ENCODE peak calls at places on chromosomes 2 and 18, in five cellular contexts. P is uterus, N is heart left ventricle, O is DND-41, E is aorta. G is an unnamed sample.

GRCh38 chr18:58727776-58728500 is 56.7 kb downstream of the MALT1 start:
- DNase-seq in P (no peak), N (no peak), O (no peak), E (no peak), G (no peak)

GRCh38 chr18:7476386-7476785 is 90.7 kb upstream of the PTPRM start:
- DNase-seq in P (no peak), N (no peak), O (no peak), E (no peak), G (no peak)

GRCh38 chr2:205934443-205934842 is 151.5 kb downstream of the INO80D start:
- DNase-seq in P (no peak), N (no peak), O (no peak), E (no peak), G (no peak)

GRCh38 chr2:196046123-196046917 is 22.3 kb downstream of the DNAH7 start:
- DNase-seq in P (no peak), N (no peak), O (no peak), E (no peak), G (no peak)

GRCh38 chr18:43588838-43589237 is 311.5 kb upstream of the SYT4 start:
- DNase-seq in P (no peak), N (peak; percentile 7), O (no peak), E (peak; percentile 65), G (no peak)

GRCh38 chr2:109701362-109701761 is 87.2 kb downstream of the SOWAHC start:
- DNase-seq in P (no peak), N (no peak), O (no peak), E (no peak), G (no peak)

GRCh38 chr2:27884546-27884945 is 5.6 kb downstream of the RBKS start:
- DNase-seq in P (no peak), N (no peak), O (no peak), E (no peak), G (no peak)

GRCh38 chr2:79670198-79670597 is 157.3 kb downstream of the CTNNA2 start:
- DNase-seq in P (no peak), N (no peak), O (no peak), E (no peak), G (no peak)

GRCh38 chr2:241228860-241229516 is 40.5 kb downstream of the ANO7 start:
- DNase-seq in P (no peak), N (no peak), O (no peak), E (peak; percentile 66), G (no peak)

GRCh38 chr18:55884498-55884897 is 296.5 kb upstream of the TCF4 start:
- DNase-seq in P (no peak), N (no peak), O (no peak), E (no peak), G (no peak)

GRCh38 chr2:164981217-164981990 is 26.1 kb upstream of the SLC38A11 start:
- DNase-seq in P (no peak), N (no peak), O (no peak), E (no peak), G (no peak)

GRCh38 chr2:174487536-174488162 is 820 bp upstream of the GPR155 start:
- DNase-seq in P (no peak), N (no peak), O (no peak), E (no peak), G (no peak)

GRCh38 chr2:201151127-201152074 is 31.5 kb upstream of the CASP10 start:
- DNase-seq in P (no peak), N (no peak), O (no peak), E (no peak), G (no peak)

GRCh38 chr2:15667579-15668556 is 76.2 kb downstream of the DDX1 start:
- DNase-seq in P (no peak), N (no peak), O (no peak), E (no peak), G (no peak)

GRCh38 chr18:24053211-24053610 is 38.7 kb downstream of the TTC39C start:
- DNase-seq in P (no peak), N (no peak), O (no peak), E (no peak), G (no peak)

GRCh38 chr2:26018184-26018716 is 15.6 kb upstream of the RAB10 start:
- DNase-seq in P (peak; percentile 49), N (peak; percentile 74), O (no peak), E (peak; percentile 92), G (peak; percentile 73)

GRCh38 chr18:57026316-57026715 is 120.6 kb upstream of the BOD1L2 start:
- DNase-seq in P (no peak), N (no peak), O (no peak), E (no peak), G (no peak)

GRCh38 chr2:71510196-71510807 is 56.9 kb downstream of the DYSF start:
- DNase-seq in P (peak; percentile 55), N (peak; percentile 71), O (peak; percentile 67), E (peak; percentile 93), G (peak; percentile 60)

GRCh38 chr2:46696966-46697829 is 217.8 kb downstream of the TMEM247 start:
- DNase-seq in P (no peak), N (no peak), O (no peak), E (no peak), G (no peak)

GRCh38 chr2:46700435-46700834 is 215.2 kb downstream of the MCFD2 start:
- DNase-seq in P (no peak), N (no peak), O (no peak), E (no peak), G (no peak)

GRCh38 chr2:46695283-46695682 is 215.9 kb downstream of the TMEM247 start:
- DNase-seq in P (no peak), N (no peak), O (no peak), E (no peak), G (no peak)

GRCh38 chr2:46701152-46701551 is 214.5 kb downstream of the MCFD2 start:
- DNase-seq in P (no peak), N (no peak), O (no peak), E (no peak), G (no peak)

DNA sequence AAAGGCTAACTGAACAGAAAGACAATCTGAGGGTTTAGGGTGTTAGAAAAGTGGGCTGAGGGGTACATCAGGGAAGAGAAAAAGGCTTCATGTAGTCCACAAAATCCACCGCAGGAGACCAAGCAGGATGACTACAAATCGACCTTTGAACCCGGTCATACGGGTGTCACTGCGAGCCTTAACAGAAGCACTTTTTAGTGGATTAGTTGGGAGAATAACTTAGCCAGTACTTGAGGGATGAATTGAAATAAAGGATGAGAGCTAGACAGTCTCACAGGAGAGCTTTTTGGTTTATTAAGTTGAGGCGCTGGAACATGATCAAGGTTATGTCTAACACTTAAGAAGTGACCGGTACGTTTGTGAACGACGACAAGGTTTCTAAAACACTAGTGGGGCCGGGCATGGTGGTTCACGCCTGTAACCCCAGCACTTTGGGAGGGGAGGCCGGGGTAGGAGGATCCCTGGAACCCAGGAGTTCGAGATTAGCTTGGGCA is 217.7 kb downstream of the MCFD2 start:
- DNase-seq in P (no peak), N (no peak), O (no peak), E (peak; percentile 74), G (no peak)
- H3K4me3 ChIP-seq in P (peak overlapping the region; percentile 66), N (peak overlapping the region; percentile 71), O (peak overlapping the region; percentile 94), E (no peak overlapping the region), G (peak overlapping the region; percentile 92)

GRCh38 chr2:75710577-75711253 is at the start of gene GCFC2:
- DNase-seq in P (peak; percentile 88), N (peak; percentile 88), O (peak; percentile 90), E (peak; percentile 96), G (peak; percentile 80)

GRCh38 chr2:75707901-75708300 is 2.8 kb downstream of the GCFC2 start:
- DNase-seq in P (no peak), N (no peak), O (no peak), E (no peak), G (no peak)

GRCh38 chr2:75705921-75706320 is 4.8 kb downstream of the GCFC2 start:
- DNase-seq in P (no peak), N (no peak), O (no peak), E (no peak), G (no peak)

GRCh38 chr2:75710220-75710576 is 517 bp downstream of the GCFC2 start:
- DNase-seq in P (no peak), N (no peak), O (no peak), E (no peak), G (no peak)

DNA sequence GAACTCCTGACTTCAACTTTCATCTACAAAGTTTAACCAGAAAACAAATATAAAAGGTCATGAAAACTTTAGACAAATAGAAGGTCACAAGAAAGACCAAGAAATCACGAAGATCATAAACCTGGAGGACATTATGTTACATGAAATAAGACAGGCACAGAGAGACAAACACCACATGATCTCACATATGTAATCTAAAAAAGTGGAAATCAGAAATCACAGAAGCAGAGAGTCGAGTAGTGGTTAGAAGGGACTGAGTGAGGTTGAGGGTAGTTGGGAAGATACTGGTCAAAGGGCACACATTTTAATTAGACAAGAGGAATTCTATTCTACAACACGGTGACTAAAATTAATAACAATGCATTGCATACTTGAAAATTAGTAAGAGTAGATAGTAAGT is 1.4 kb downstream of the GCFC2 start:
- DNase-seq in P (no peak), N (no peak), O (no peak), E (no peak), G (peak; percentile 11)
- H3K4me3 ChIP-seq in P (no peak overlapping the region), N (peak overlapping the region; percentile 90), O (peak overlapping the region; percentile 72), E (no peak overlapping the region), G (peak overlapping the region; percentile 95)

GRCh38 chr2:65476778-65477177 is 44.4 kb upstream of the SPRED2 start:
- DNase-seq in P (no peak), N (no peak), O (no peak), E (no peak), G (no peak)

GRCh38 chr2:65477590-65477989 is 45.2 kb upstream of the SPRED2 start:
- DNase-seq in P (no peak), N (no peak), O (no peak), E (no peak), G (no peak)

GRCh38 chr2:65471409-65471808 is 39.0 kb upstream of the SPRED2 start:
- DNase-seq in P (no peak), N (no peak), O (no peak), E (no peak), G (no peak)

GRCh38 chr2:65475000-65475399 is 42.6 kb upstream of the SPRED2 start:
- DNase-seq in P (no peak), N (no peak), O (no peak), E (no peak), G (no peak)

GRCh38 chr2:65473045-65473444 is 40.6 kb upstream of the SPRED2 start:
- DNase-seq in P (no peak), N (no peak), O (no peak), E (no peak), G (no peak)
- H3K4me3 ChIP-seq in P (no peak overlapping the region), N (no peak overlapping the region), O (no peak overlapping the region), E (no peak overlapping the region), G (no peak overlapping the region)

GRCh38 chr2:169735623-169736022 is 2.0 kb downstream of the KLHL23 start:
- DNase-seq in P (no peak), N (no peak), O (no peak), E (no peak), G (no peak)
- H3K4me3 ChIP-seq in P (no peak overlapping the region), N (peak overlapping the region; percentile 76), O (peak overlapping the region; percentile 81), E (no peak overlapping the region), G (no peak overlapping the region)

GRCh38 chr2:35963344-35963743 is 392.2 kb upstream of the CRIM1 start:
- DNase-seq in P (no peak), N (no peak), O (no peak), E (no peak), G (no peak)
- H3K4me3 ChIP-seq in P (no peak overlapping the region), N (no peak overlapping the region), O (no peak overlapping the region), E (no peak overlapping the region), G (no peak overlapping the region)

GRCh38 chr2:105791229-105791628 is 46.5 kb downstream of the NCK2 start:
- DNase-seq in P (no peak), N (no peak), O (no peak), E (no peak), G (no peak)
- H3K4me3 ChIP-seq in P (no peak overlapping the region), N (no peak overlapping the region), O (no peak overlapping the region), E (no peak overlapping the region), G (peak overlapping the region; percentile 87)